ENCODE peak calls at places on chromosome 4, in four cellular contexts. Z, Q, L and S are unnamed samples.

GRCh38 chr4:168398188-168398587 is 79.6 kb upstream of the DDX60 start:
- DNase-seq in Z (no peak), L (no peak), Q (no peak), S (no peak)

GRCh38 chr4:3491681-3492405 is 28.7 kb downstream of the DOK7 start:
- DNase-seq in Q (no peak), L (no peak), Z (no peak), S (no peak)

GRCh38 chr4:12170308-12170707 is 741.6 kb upstream of the HS3ST1 start:
- DNase-seq in Q (no peak), L (no peak), Z (no peak), S (no peak)

GRCh38 chr4:108168672-108169562 is at the start of gene LEF1:
- DNase-seq in Q (no peak), Z (no peak), L (peak), S (peak)

GRCh38 chr4:80361329-80361900 is 25.9 kb downstream of the CFAP299 start:
- DNase-seq in Z (peak), Q (peak), L (no peak), S (no peak)

GRCh38 chr4:77617203-77617602 is 11.6 kb downstream of the CXCL13 start:
- DNase-seq in L (no peak), Q (peak), Z (peak), S (no peak)

GRCh38 chr4:182877326-182877883 is 39.8 kb downstream of the DCTD start:
- DNase-seq in Q (no peak), L (no peak), Z (no peak), S (no peak)

GRCh38 chr4:8377103-8378075 is 63.1 kb downstream of the ACOX3 start:
- DNase-seq in Z (no peak), Q (no peak), L (no peak), S (no peak)

GRCh38 chr4:150960079-150960478 is 55.0 kb downstream of the LRBA start:
- DNase-seq in L (no peak), Q (peak), Z (no peak), S (no peak)

GRCh38 chr4:6938758-6939201 is 29.2 kb downstream of the TBC1D14 start:
- DNase-seq in L (peak), Z (no peak), Q (no peak), S (no peak)

GRCh38 chr4:113445286-113445685 is 316.3 kb downstream of the CAMK2D start:
- DNase-seq in L (no peak), Q (peak), Z (peak), S (no peak)

GRCh38 chr4:1204286-1204827 is 32.0 kb upstream of the SPON2 start:
- DNase-seq in Q (no peak), Z (no peak), L (peak), S (no peak)

GRCh38 chr4:51942833-51943215 is 77.3 kb downstream of the LRRC66 start:
- DNase-seq in L (no peak), Q (no peak), Z (no peak), S (no peak)

GRCh38 chr4:89486042-89486441 is 178.4 kb upstream of the GPRIN3 start:
- DNase-seq in L (no peak), Z (no peak), Q (peak), S (no peak)
- TF ChIP-seq CTCF in L (no peak), Z (peak), Q (peak), S (no peak)

DNA sequence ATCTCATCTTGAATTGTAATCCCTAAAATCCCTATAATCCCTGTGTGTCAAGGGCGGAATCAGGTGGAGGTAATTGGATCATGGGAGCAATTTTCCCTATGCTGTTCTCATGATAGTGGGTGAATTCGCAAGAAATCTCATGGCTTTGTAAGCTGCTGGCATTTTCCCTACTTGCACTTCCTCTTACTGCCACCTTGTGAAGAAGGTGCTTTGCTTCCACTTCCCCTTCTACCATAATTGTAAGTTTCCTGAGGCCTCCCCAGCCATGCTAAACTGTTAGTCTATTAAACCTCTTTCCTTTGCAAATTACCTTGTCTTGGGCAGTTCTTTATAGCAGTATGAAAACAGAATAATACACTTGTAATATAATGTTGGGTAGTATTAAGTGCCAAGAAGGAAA is 1087.4 kb upstream of the SLIT2 start:
- DNase-seq in Q (no peak), L (no peak), Z (no peak), S (no peak)
- TF ChIP-seq CTCF in Q (no peak), L (no peak), Z (no peak), S (no peak)

GRCh38 chr4:41069268-41069667 is 145.1 kb downstream of the APBB2 start:
- DNase-seq in Z (no peak), L (no peak), Q (no peak), S (no peak)

GRCh38 chr4:41067369-41067768 is 147.0 kb downstream of the APBB2 start:
- DNase-seq in Q (no peak), Z (no peak), L (no peak), S (no peak)

GRCh38 chr4:41069838-41070237 is 144.5 kb downstream of the APBB2 start:
- DNase-seq in L (no peak), Q (no peak), Z (no peak), S (no peak)

GRCh38 chr4:41072021-41072777 is 142.1 kb downstream of the APBB2 start:
- DNase-seq in Z (no peak), Q (no peak), L (no peak), S (no peak)

DNA sequence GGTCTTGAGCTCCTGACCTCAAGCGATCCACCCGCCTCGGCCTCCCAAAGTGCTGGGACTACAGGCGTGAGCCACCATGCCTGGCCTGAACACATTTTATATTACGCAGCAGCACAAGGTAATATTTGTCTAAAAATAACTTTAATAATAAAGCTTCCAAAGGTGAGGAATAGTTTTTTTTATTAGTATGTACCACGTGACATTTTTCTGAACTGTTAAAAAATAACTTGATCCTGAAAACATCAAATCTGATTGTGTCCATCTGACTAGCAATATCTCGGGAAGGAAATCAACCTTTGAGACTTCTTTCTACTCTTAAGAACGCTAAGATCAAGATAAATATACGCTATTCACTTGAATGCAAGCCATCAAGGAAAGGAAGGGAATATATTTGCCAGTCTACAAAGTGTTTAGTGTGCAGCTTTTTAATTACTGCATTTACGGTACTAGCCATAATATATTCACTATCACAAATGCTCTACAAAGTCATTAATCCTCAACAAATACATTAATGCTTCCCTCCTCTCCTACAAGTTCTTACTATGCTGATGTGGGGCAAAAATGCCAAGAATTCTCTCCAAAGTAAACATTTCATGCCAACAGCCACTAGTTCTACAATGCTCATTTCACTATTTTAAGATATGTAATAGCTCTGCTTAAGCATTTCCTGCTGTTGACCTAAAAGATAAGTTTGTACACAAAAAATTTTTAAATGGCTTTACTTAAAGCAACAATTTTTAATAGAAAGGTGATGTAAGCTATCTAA is 143.6 kb downstream of the APBB2 start:
- DNase-seq in Q (no peak), Z (no peak), L (no peak), S (no peak)
- TF ChIP-seq CTCF in Q (no peak), Z (no peak), L (no peak), S (no peak)

GRCh38 chr4:158229768-158230167 is 19.5 kb downstream of the TMEM144 start:
- DNase-seq in Z (no peak), L (no peak), Q (no peak), S (no peak)
- TF ChIP-seq CTCF in Z (no peak), L (no peak), Q (no peak), S (no peak)

GRCh38 chr4:107153228-107153627 is 117.1 kb upstream of the DKK2 start:
- DNase-seq in L (no peak), Q (peak), Z (no peak), S (no peak)
- TF ChIP-seq CTCF in L (no peak), Q (no peak), Z (no peak), S (peak)

DNA sequence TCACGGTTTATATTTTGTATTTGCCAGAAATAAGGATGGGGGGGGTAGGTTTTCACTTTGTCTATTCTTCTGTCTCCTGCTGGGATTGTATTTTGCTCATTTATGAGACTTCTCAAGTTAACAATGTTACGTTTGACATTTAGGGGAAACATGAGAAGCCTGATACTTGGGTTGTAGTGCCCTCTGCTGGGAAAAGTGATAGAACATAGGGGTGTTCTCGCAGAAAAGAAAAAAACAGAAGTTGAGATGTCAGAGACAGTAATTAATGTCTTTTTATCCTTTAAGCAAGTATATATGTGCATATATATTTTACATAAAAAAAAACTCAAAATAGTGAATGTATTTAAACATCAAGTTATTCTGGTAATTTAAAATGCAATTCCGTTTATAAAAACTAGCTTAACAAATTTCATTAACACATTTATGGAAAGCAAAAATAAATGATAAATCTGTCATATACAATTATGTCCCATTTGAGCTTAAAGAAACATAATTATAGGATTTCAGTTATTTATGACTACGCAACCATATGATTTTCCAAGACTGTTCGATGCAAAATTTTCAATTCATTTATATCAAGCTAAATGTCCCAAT is 46.0 kb upstream of the TMPRSS11F start:
- DNase-seq in L (no peak), Q (peak), Z (peak), S (peak)
- TF ChIP-seq CTCF in L (no peak), Q (peak), Z (peak), S (peak)

DNA sequence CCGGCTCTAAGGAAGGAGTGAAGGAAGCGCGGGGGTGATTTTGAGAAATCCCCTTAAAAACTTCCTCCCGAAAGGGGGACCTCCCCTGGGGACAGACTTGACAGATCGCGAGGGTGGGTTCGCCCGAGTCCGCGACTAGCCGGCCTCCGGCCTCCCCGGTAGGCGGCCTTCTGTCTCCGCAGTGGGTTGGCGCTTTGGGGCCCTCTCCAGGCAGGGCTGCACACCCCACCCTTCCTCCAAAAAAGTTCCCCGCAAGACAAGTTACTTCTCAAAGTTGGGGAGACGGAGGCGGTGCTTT is 24.8 kb downstream of the HOPX start:
- DNase-seq in L (peak), Z (no peak), Q (no peak), S (peak)
- TF ChIP-seq CTCF in L (no peak), Z (peak), Q (no peak), S (peak)

GRCh38 chr4:39342731-39343130 is 23.4 kb downstream of the RFC1 start:
- DNase-seq in L (no peak), Q (no peak), Z (no peak), S (no peak)

GRCh38 chr4:39335566-39335965 is 30.6 kb downstream of the RFC1 start:
- DNase-seq in Q (no peak), L (no peak), Z (no peak), S (no peak)

GRCh38 chr4:39339968-39340367 is 26.2 kb downstream of the RFC1 start:
- DNase-seq in L (no peak), Q (no peak), Z (no peak), S (no peak)

GRCh38 chr4:39341075-39341725 is 25.0 kb downstream of the RFC1 start:
- DNase-seq in Q (no peak), Z (no peak), L (no peak), S (no peak)

GRCh38 chr4:39337841-39338240 is 28.3 kb downstream of the RFC1 start:
- DNase-seq in Q (no peak), L (no peak), Z (no peak), S (no peak)
- TF ChIP-seq CTCF in Q (no peak), L (no peak), Z (no peak), S (no peak)

GRCh38 chr4:24477919-24478318 is 106.4 kb downstream of the DHX15 start:
- DNase-seq in Q (no peak), L (no peak), Z (no peak), S (no peak)
- TF ChIP-seq CTCF in Q (no peak), L (no peak), Z (no peak), S (no peak)

GRCh38 chr4:41258783-41259182 is 2.1 kb downstream of the UCHL1 start:
- DNase-seq in L (no peak), Q (peak), Z (peak), S (no peak)
- TF ChIP-seq CTCF in L (no peak), Q (peak), Z (peak), S (peak)